ENCODE peak calls at places on chromosomes 7 and 10, in nine cellular contexts. W is PC-3, J is aorta, I is psoas muscle, O is neural progenitor cell, R is heart left ventricle, K is H9, E is left ventricle myocardium inferior, G is right atrium auricular region. N is an unnamed sample. For H3K9me3, the result is how much of the 10 kb centered on the place peaks cover.

GRCh38 chr10:114131094-114131493 is 42.9 kb downstream of the CCDC186 start:
- DNase-seq in O (no peak), K (no peak), I (no peak), E (no peak), W (no peak), J (no peak), G (no peak), R (no peak), N (no peak)

GRCh38 chr10:28949005-28950004 is 272.0 kb downstream of the BAMBI start:
- DNase-seq in E (no peak), I (no peak), R (no peak), G (no peak), W (no peak), K (no peak), J (no peak), O (no peak), N (no peak)

GRCh38 chr7:112892263-112892662 is 102.1 kb upstream of the TMEM168 start:
- DNase-seq in R (no peak), I (no peak), J (no peak), O (no peak), E (no peak), W (peak), G (no peak), K (no peak), N (no peak)

GRCh38 chr7:23713285-23714235 is 3.5 kb downstream of the STK31 start:
- DNase-seq in J (no peak), K (no peak), G (no peak), R (no peak), E (no peak), I (no peak), W (peak), O (no peak), N (no peak)

GRCh38 chr7:69674701-69675182 is 76.5 kb downstream of the AUTS2 start:
- DNase-seq in G (no peak), E (no peak), O (no peak), J (no peak), I (no peak), R (no peak), K (no peak), W (no peak), N (no peak)

GRCh38 chr7:55119571-55119970 is 100.8 kb downstream of the EGFR start:
- DNase-seq in E (no peak), R (no peak), O (no peak), W (no peak), K (no peak), I (no peak), J (no peak), G (no peak), N (no peak)

GRCh38 chr7:130131964-130132875 is 61.9 kb downstream of the KLHDC10 start:
- DNase-seq in G (no peak), O (no peak), W (no peak), E (no peak), I (no peak), K (no peak), R (no peak), J (no peak), N (peak)

GRCh38 chr7:108196004-108196403 is 65.8 kb upstream of the LAMB4 start:
- DNase-seq in K (no peak), W (no peak), I (no peak), O (no peak), G (no peak), E (no peak), J (no peak), R (no peak), N (no peak)

GRCh38 chr7:127908430-127909258 is 122.6 kb downstream of the LRRC4 start:
- DNase-seq in W (no peak), G (no peak), J (no peak), I (no peak), K (no peak), E (no peak), O (no peak), R (no peak), N (no peak)

GRCh38 chr7:145909956-145910611 is 206.5 kb upstream of the CNTNAP2 start:
- DNase-seq in E (no peak), G (no peak), W (peak), R (no peak), I (no peak), O (no peak), J (no peak), K (no peak), N (no peak)

GRCh38 chr7:31488562-31489203 is 25.2 kb upstream of the ITPRID1 start:
- DNase-seq in W (peak), O (peak), G (no peak), I (peak), J (peak), R (no peak), K (peak), E (peak), N (peak)

GRCh38 chr7:140506788-140507464 is 27.6 kb upstream of the MKRN1 start:
- DNase-seq in G (peak), W (no peak), K (peak), J (peak), R (peak), O (peak), E (peak), I (peak), N (peak)

GRCh38 chr7:127995157-127995865 is 35.9 kb downstream of the LRRC4 start:
- DNase-seq in O (no peak), J (no peak), K (no peak), G (no peak), R (no peak), I (no peak), E (no peak), W (no peak), N (no peak)

GRCh38 chr10:75040576-75040975 is 70.9 kb upstream of the SAMD8 start:
- DNase-seq in O (no peak), J (no peak), W (no peak), I (no peak), R (no peak), E (no peak), G (no peak), K (no peak), N (peak)

GRCh38 chr7:19773361-19773760 is at the start of gene TMEM196:
- DNase-seq in R (no peak), J (no peak), K (peak), G (no peak), I (no peak), W (no peak), E (no peak), O (peak), N (no peak)

GRCh38 chr10:52172581-52172980 is 141.5 kb upstream of the DKK1 start:
- DNase-seq in R (no peak), J (no peak), O (peak), G (no peak), I (no peak), K (no peak), E (no peak), W (peak), N (no peak)

GRCh38 chr10:131776496-131776895 is 124.3 kb upstream of the PPP2R2D start:
- DNase-seq in J (no peak), R (no peak), K (peak), O (no peak), I (no peak), G (no peak), E (no peak), W (no peak), N (no peak)
- H3K9me3 ChIP-seq in J (under half), R (under half), K (under half), O (under half), I (under half), G (under half), E (under half), W (under half), N (under half)

GRCh38 chr7:158145370-158145769 is 442.3 kb downstream of the PTPRN2 start:
- DNase-seq in R (no peak), J (no peak), G (no peak), O (no peak), W (no peak), E (no peak), I (no peak), K (no peak), N (no peak)
- H3K9me3 ChIP-seq in R (under half), J (under half), G (under half), O (under half), W (under half), E (under half), I (under half), K (under half), N (under half)

GRCh38 chr7:157997471-157997870 is 590.2 kb downstream of the PTPRN2 start:
- DNase-seq in O (no peak), J (no peak), K (no peak), E (no peak), R (no peak), I (no peak), W (no peak), G (no peak), N (no peak)
- H3K9me3 ChIP-seq in O (under half), J (under half), K (under half), E (under half), R (under half), I (under half), W (under half), G (under half), N (under half)

DNA sequence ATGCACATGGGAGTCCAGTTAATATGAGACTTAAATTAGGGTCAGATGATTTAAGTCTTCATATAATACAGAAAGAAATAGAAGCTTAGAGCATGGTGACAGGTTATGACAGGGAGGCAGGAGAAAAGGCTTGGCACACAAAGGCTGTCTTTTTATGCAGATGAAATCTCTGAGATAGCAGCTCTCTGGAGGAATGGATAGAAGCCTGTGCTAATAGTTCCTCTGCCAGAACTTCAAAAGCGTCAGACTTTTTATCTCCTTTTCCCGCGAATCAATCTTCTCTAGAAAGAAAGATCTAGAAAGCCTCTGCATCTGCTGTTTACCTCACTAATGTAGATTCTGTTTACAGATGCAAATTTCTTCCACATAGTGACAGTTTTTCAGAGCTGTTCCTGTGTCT is 1106.2 kb downstream of the XPNPEP1 start:
- DNase-seq in O (no peak), W (no peak), J (no peak), K (no peak), R (no peak), G (no peak), E (no peak), I (no peak), N (no peak)
- H3K9me3 ChIP-seq in O (under half), W (under half), J (under half), K (under half), R (under half), G (under half), E (under half), I (under half), N (under half)

N was measured in WERI-Rb-1.